ENCODE peak calls at places on chromosomes 12 and 14, in eight cellular contexts. E is A673, H is mammary epithelial cell, N is A549, R is uterus, D is tibial artery, Q is HCT116, T is stomach. M is an unnamed sample.
A peak's percentile ranks its signal among the peaks of the same experiment; 100 is the strongest.

GRCh38 chr14:59292028-59292427 is 103.6 kb downstream of the DAAM1 start:
- DNase-seq in D (no peak), N (no peak), E (no peak), Q (no peak), R (no peak), H (no peak), T (no peak), M (no peak)

GRCh38 chr12:105167346-105167745 is 59.8 kb downstream of the WASHC4 start:
- DNase-seq in D (no peak), N (no peak), R (no peak), T (no peak), H (no peak), Q (no peak), E (no peak), M (no peak)

GRCh38 chr14:52473557-52473956 is 78.7 kb downstream of the TXNDC16 start:
- DNase-seq in H (peak; percentile 31), D (no peak), R (no peak), Q (peak; percentile 28), T (no peak), N (no peak), E (peak; percentile 29), M (no peak)

GRCh38 chr12:91109148-91109564 is 2.1 kb downstream of the LUM start:
- DNase-seq in Q (peak; percentile 27), T (peak; percentile 78), R (peak; percentile 81), H (peak; percentile 47), N (no peak), E (peak; percentile 64), D (peak; percentile 72), M (no peak)

GRCh38 chr12:75208851-75209781 is 523 bp downstream of the KCNC2 start:
- DNase-seq in N (no peak), E (peak; percentile 57), H (peak; percentile 26), Q (no peak), R (no peak), D (no peak), T (no peak), M (peak; percentile 17)

GRCh38 chr12:44154128-44154527 is 318.2 kb downstream of the TMEM117 start:
- DNase-seq in N (no peak), Q (no peak), R (no peak), T (no peak), E (no peak), D (no peak), H (no peak), M (no peak)

GRCh38 chr12:100020370-100020769 is 35.6 kb upstream of the ANKS1B start:
- DNase-seq in N (no peak), D (no peak), Q (no peak), H (peak; percentile 4), T (no peak), R (no peak), E (no peak), M (peak; percentile 39)

GRCh38 chr14:96867634-96868033 is 70.5 kb downstream of the VRK1 start:
- DNase-seq in Q (no peak), H (no peak), D (no peak), R (no peak), T (no peak), N (no peak), E (no peak), M (no peak)

GRCh38 chr14:99136401-99136800 is 135.6 kb downstream of the BCL11B start:
- DNase-seq in N (no peak), Q (no peak), H (no peak), E (no peak), D (peak; percentile 5), R (no peak), T (peak; percentile 3), M (no peak)

GRCh38 chr12:119302334-119303132 is 32.0 kb upstream of the CCDC60 start:
- DNase-seq in T (no peak), R (no peak), N (no peak), H (no peak), E (peak; percentile 19), D (no peak), Q (no peak), M (no peak)

GRCh38 chr14:103540816-103541493 is 12.0 kb downstream of the TRMT61A start:
- DNase-seq in R (no peak), E (no peak), D (no peak), Q (no peak), H (no peak), T (no peak), N (no peak), M (no peak)

GRCh38 chr12:107593713-107594381 is 91.8 kb upstream of the PWP1 start:
- DNase-seq in N (no peak), Q (no peak), R (no peak), E (peak; percentile 5), T (no peak), D (no peak), H (no peak), M (no peak)

GRCh38 chr14:78007160-78007559 is 163.0 kb upstream of the NRXN3 start:
- DNase-seq in Q (no peak), E (no peak), R (no peak), N (no peak), T (no peak), D (no peak), H (peak; percentile 71), M (peak; percentile 20)

DNA sequence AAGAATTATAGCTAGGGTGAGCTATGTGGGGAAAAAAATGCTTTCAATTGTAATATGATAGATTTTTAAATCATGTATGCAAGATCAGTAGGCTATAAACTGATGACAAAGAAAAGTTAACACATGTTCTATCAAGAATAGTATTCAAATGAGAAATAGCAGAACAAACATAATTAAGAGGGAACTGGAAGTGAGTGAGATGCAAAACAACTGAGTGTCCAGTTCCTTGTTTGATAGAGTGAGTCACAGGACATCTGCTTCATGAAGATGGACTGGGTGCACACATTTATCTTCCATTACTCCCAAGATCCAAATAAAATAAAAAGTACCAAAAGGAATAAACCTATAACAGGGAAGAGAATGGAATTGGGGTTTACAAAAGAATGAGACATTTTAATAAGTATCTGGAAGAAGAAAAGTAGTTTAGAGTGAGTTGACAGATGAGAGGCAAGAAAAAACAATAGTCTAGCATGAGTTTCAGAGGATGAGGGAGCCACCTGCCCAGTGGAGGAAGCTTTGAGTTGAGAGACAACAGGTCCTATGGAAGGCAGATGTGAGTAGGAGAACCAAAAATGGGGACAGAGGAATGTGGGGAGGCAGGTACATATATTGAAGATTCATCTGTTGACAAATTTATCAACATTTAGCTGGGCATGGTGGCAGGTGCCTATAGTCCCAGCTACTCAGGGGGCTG is 178.1 kb upstream of the ARHGAP5 start:
- DNase-seq in R (no peak), E (no peak), T (no peak), N (no peak), H (no peak), D (no peak), Q (no peak), M (peak; percentile 36)
- H3K27ac ChIP-seq in R (no peak overlapping the region), E (no peak overlapping the region), T (no peak overlapping the region), N (no peak overlapping the region), H (no peak overlapping the region), D (no peak overlapping the region), Q (no peak overlapping the region), M (no peak overlapping the region)

DNA sequence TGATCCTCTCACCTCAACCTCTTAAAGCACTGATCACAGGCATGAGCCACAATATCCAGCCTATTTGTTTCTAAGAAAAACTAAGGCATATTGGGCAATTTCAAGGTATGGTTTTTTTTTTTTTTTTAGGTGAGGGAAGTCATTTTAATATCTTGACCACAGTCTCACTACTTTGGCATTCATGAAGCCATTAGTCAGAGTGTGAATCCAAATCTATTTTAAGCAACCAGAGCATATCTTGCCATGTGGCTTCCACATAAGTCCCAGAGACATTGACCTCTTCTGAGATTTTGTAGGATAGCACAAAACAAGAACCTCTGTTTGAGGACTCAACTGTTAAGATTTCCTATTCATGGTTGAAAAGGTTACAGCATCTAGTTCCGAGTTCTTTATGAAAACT is 130.3 kb upstream of the RBM19 start:
- DNase-seq in N (no peak), E (no peak), H (no peak), T (no peak), Q (no peak), R (no peak), D (no peak), M (no peak)
- TF ChIP-seq CTCF in N (no peak), E (no peak), H (no peak), T (no peak), Q (no peak), R (no peak), D (no peak), M (no peak)

DNA sequence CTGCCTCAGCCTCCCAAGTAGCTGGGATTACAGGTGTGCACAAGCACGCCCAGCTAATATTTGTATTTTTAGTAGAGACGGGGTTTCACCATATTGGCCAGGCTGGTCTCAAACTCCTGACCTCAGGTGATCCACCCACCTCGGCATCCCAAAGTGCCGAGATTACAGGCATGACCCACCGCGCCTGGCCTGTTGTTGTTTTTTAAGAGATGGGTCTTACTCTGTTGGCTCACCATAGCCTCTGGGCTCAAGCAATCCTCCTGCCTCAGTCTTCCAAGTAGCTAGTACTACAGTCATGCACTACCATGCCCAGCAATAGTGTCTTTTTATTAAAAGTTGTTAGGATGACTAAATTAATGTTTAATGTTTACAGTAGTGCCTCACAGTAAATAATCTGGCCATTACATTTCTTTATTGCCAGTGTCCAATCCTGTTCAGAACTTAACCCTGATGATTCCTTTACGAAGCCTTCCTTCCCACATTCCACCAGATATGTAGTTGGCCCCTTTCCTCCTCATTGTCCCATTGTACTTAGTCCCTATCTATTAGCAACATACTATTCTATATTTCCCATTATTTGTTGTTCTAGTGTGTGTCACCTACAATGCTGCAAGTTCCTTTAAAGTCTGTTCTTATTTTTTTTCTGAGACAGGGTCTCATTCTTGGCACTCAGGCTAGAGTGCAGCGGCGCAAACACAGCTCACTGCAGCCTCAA is 8.8 kb upstream of the SMARCC2 start:
- DNase-seq in E (no peak), D (no peak), Q (no peak), R (no peak), T (no peak), H (no peak), N (no peak), M (no peak)
- H3K27ac ChIP-seq in E (no peak overlapping the region), D (no peak overlapping the region), Q (no peak overlapping the region), R (peak overlapping the region; percentile 65), T (no peak overlapping the region), H (no peak overlapping the region), N (no peak overlapping the region), M (no peak overlapping the region)

GRCh38 chr14:80037349-80037748 is 174.0 kb downstream of the DIO2 start:
- DNase-seq in D (no peak), R (no peak), H (no peak), T (no peak), N (no peak), Q (no peak), E (no peak), M (no peak)
- TF ChIP-seq CTCF in D (no peak), R (no peak), H (no peak), T (no peak), N (no peak), Q (no peak), E (no peak), M (no peak)

GRCh38 chr12:55849616-55850015 is 6.9 kb upstream of the MMP19 start:
- DNase-seq in D (no peak), N (no peak), T (no peak), H (no peak), R (no peak), Q (no peak), E (no peak), M (no peak)
- H3K27ac ChIP-seq in D (peak overlapping the region; percentile 84), N (no peak overlapping the region), T (peak overlapping the region; percentile 95), H (no peak overlapping the region), R (peak overlapping the region; percentile 96), Q (no peak overlapping the region), E (no peak overlapping the region), M (no peak overlapping the region)

DNA sequence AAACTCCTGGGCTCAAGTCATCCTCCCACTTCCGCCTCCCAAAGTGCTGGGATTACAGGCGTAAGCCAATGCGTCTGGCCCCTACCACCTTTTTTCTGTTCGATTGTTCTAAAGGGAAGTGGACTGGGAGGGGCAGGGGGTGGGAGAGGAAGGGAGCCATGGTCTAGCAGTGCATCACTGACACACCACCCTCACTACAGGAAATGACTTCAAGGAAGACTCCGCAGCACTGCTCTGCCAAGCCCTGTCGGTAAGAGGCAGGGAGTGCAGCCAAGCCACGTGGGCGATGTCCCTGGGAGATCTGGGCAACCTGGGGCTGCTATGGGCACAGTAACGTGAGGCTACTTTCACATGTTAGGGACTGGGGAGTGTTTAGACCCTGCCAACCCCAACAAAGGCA is 18.0 kb downstream of the LRRC74A start:
- DNase-seq in T (peak; percentile 32), Q (peak; percentile 47), E (peak; percentile 58), D (peak; percentile 62), R (peak; percentile 75), N (peak; percentile 29), H (no peak), M (peak; percentile 9)
- TF ChIP-seq CTCF in T (no peak), Q (no peak), E (no peak), D (no peak), R (no peak), N (no peak), H (peak; percentile 21), M (peak; percentile 32)

M was measured in foreskin keratinocyte.